ENCODE peak calls at places on chromosome X, in six cellular contexts. A is DMS153; M is AG04450; J is stimulated activated CD4-positive, alpha-beta T cell treated with anti-CD3 and anti-CD28 coated beads, Interleukin-4, amount 100 ng/mL, for 24 hours; O is naive B cell; L is left colon. Z is an unnamed sample.

GRCh38 chrX:67892391-67892790 is 348.6 kb downstream of the AR start:
- DNase-seq in A (no peak), M (no peak), J (no peak), O (no peak), L (no peak), Z (no peak)

GRCh38 chrX:154115071-154115470 is 17.6 kb upstream of the MECP2 start:
- DNase-seq in A (no peak), M (no peak), J (no peak), O (no peak), L (no peak), Z (no peak)

GRCh38 chrX:63581906-63582305 is 203.1 kb downstream of the ARHGEF9 start:
- DNase-seq in A (no peak), M (no peak), J (no peak), O (no peak), L (no peak), Z (no peak)

GRCh38 chrX:107725761-107726555 is 49.6 kb downstream of the TSC22D3 start:
- DNase-seq in A (no peak), M (no peak), J (no peak), O (no peak), L (no peak), Z (no peak)

GRCh38 chrX:110341189-110342035 is 17.2 kb upstream of the RTL9 start:
- DNase-seq in A (no peak), M (peak; percentile 44), J (peak; percentile 3), O (no peak), L (no peak), Z (no peak)

GRCh38 chrX:45050558-45050957 is 150.1 kb downstream of the DIPK2B start:
- DNase-seq in A (no peak), M (no peak), J (no peak), O (no peak), L (no peak), Z (no peak)

GRCh38 chrX:11049976-11050375 is 61.2 kb upstream of the HCCS start:
- DNase-seq in A (no peak), M (no peak), J (no peak), O (no peak), L (no peak), Z (no peak)

GRCh38 chrX:78708171-78708570 is 39.3 kb upstream of the LPAR4 start:
- DNase-seq in A (no peak), M (no peak), J (no peak), O (no peak), L (no peak), Z (no peak)

Z was measured in activated CD8-positive, alpha-beta T cell treated with anti-CD3 and anti-CD28 coated beads, Interleukin-2, amount 10 ng/mL, durations not matched to agents 7 days and 5 days.